ENCODE peak calls at places on chromosomes 3 and 15, in eight cellular contexts. U, K, V, H, C, S, B and N are unnamed samples. For H3K36me3, the result is how much of the 10 kb centered on the place peaks cover.

GRCh38 chr3:120459196-120459595 is 8.4 kb upstream of the FSTL1 start:
- DNase-seq in V (no peak), B (no peak), U (no peak), H (no peak), K (no peak), S (no peak), C (no peak), N (no peak)

GRCh38 chr3:107910713-107911259 is 180.0 kb downstream of the CD47 start:
- DNase-seq in H (no peak), K (no peak), V (no peak), C (no peak), B (no peak), U (no peak), S (no peak), N (no peak)

GRCh38 chr15:42045211-42045615 is 24.4 kb upstream of the PLA2G4E start:
- DNase-seq in H (no peak), C (no peak), S (no peak), K (no peak), U (no peak), B (no peak), V (no peak), N (no peak)

GRCh38 chr3:184157206-184157605 is 2.0 kb downstream of the DVL3 start:
- DNase-seq in V (no peak), S (no peak), C (no peak), H (no peak), U (no peak), K (no peak), B (no peak), N (no peak)

GRCh38 chr15:66617137-66618090 is 51.6 kb upstream of the LCTL start:
- DNase-seq in V (peak), C (no peak), U (peak), H (peak), K (peak), B (no peak), S (peak), N (no peak)

GRCh38 chr3:54358969-54359648 is 236.8 kb downstream of the CACNA2D3 start:
- DNase-seq in U (no peak), C (no peak), B (no peak), K (no peak), H (peak), V (no peak), S (no peak), N (no peak)

GRCh38 chr3:87002346-87002745 is 11.4 kb upstream of the VGLL3 start:
- DNase-seq in H (no peak), U (no peak), S (no peak), B (no peak), V (no peak), C (no peak), K (no peak), N (no peak)

GRCh38 chr15:41483115-41483514 is 10.6 kb upstream of the ITPKA start:
- DNase-seq in V (no peak), B (no peak), S (no peak), U (no peak), K (no peak), H (no peak), C (no peak), N (no peak)

GRCh38 chr3:64417816-64418215 is 192.6 kb upstream of the PRICKLE2 start:
- DNase-seq in V (no peak), B (peak), K (peak), S (no peak), H (no peak), U (no peak), C (no peak), N (no peak)

GRCh38 chr3:131608741-131609140 is 106.0 kb upstream of the MRPL3 start:
- DNase-seq in B (peak), U (no peak), C (no peak), K (peak), H (no peak), S (no peak), V (no peak), N (no peak)

GRCh38 chr3:64107154-64107553 is 83.9 kb upstream of the PSMD6 start:
- DNase-seq in U (no peak), V (no peak), H (no peak), K (no peak), C (no peak), S (no peak), B (no peak), N (no peak)

GRCh38 chr15:77025066-77025435 is 30.1 kb downstream of the PSTPIP1 start:
- DNase-seq in U (peak), S (peak), K (no peak), V (no peak), H (no peak), B (no peak), C (no peak), N (peak)

GRCh38 chr3:195859061-195859845 is 47.5 kb upstream of the MUC4 start:
- DNase-seq in V (peak), K (peak), B (peak), H (peak), C (peak), S (peak), U (peak), N (peak)

GRCh38 chr3:170323371-170323770 is 34.1 kb upstream of the SKIL start:
- DNase-seq in U (no peak), B (no peak), S (no peak), V (no peak), K (no peak), H (no peak), C (no peak), N (no peak)

GRCh38 chr15:44593042-44593736 is 56.2 kb downstream of the EIF3J start:
- DNase-seq in H (no peak), B (no peak), S (no peak), K (peak), V (no peak), U (no peak), C (no peak), N (no peak)

GRCh38 chr3:110521019-110521418 is 550.6 kb upstream of the NECTIN3 start:
- DNase-seq in V (no peak), H (no peak), C (no peak), S (no peak), B (no peak), U (no peak), K (peak), N (no peak)

DNA sequence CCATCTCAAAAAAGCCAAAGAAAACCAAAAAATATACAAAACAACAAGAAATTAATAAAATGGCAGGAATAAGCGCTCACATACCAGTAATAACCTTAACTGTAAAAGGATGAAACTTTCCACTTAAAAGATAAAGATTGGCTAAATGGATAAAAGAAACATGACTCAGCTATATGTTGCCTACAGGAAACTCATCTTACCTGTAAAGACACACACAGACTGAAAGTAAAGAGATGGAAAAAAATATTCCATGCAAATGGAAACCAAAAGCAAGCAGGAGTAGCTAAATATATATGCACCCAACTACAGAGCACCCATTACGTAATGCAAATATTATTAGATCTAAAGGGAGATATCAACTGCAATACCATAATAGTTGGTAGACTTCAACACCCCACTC is 49.7 kb downstream of the ADAM10 start:
- DNase-seq in H (no peak), U (no peak), C (no peak), K (no peak), S (no peak), B (no peak), V (no peak), N (no peak)
- H3K36me3 ChIP-seq in H (under half), U (under half), C (under half), K (under half), S (under half), B (under half), V (under half), N (under half)

GRCh38 chr3:148999806-149000205 is 8.5 kb downstream of the GYG1 start:
- DNase-seq in S (no peak), K (peak), U (no peak), C (no peak), V (no peak), B (no peak), H (no peak), N (no peak)

GRCh38 chr3:148998715-148999413 is 7.5 kb downstream of the GYG1 start:
- DNase-seq in C (no peak), V (no peak), H (no peak), K (no peak), B (no peak), U (no peak), S (no peak), N (peak)

GRCh38 chr3:148997623-148998022 is 6.3 kb downstream of the GYG1 start:
- DNase-seq in H (no peak), C (no peak), V (no peak), U (no peak), B (no peak), K (no peak), S (no peak), N (no peak)

GRCh38 chr3:149000207-149000745 is 8.9 kb downstream of the GYG1 start:
- DNase-seq in C (no peak), B (no peak), S (no peak), U (no peak), K (peak), H (no peak), V (no peak), N (no peak)

GRCh38 chr3:148998297-148998696 is 7.0 kb downstream of the GYG1 start:
- DNase-seq in B (no peak), H (no peak), S (no peak), U (no peak), K (peak), C (no peak), V (no peak), N (no peak)
- H3K36me3 ChIP-seq in B (under half), H (half or more), S (under half), U (under half), K (under half), C (under half), V (under half), N (under half)

GRCh38 chr3:104040896-104041295 is 1325.8 kb upstream of the ALCAM start:
- DNase-seq in U (no peak), K (no peak), S (no peak), C (no peak), V (no peak), B (no peak), H (no peak), N (no peak)
- H3K36me3 ChIP-seq in U (under half), K (under half), S (under half), C (under half), V (under half), B (under half), H (under half), N (under half)

GRCh38 chr3:10620833-10621082 is 115.4 kb upstream of the ATP2B2 start:
- DNase-seq in U (no peak), H (no peak), S (no peak), B (no peak), V (no peak), C (no peak), K (no peak), N (no peak)
- H3K36me3 ChIP-seq in U (under half), H (under half), S (under half), B (under half), V (under half), C (under half), K (under half), N (under half)

GRCh38 chr15:24986653-24987052 is 31.9 kb downstream of the SNRPN start:
- DNase-seq in K (no peak), H (no peak), C (no peak), B (no peak), S (no peak), U (no peak), V (no peak), N (no peak)

GRCh38 chr15:24985224-24985623 is 30.4 kb downstream of the SNRPN start:
- DNase-seq in H (no peak), U (no peak), S (no peak), B (no peak), K (no peak), C (no peak), V (no peak), N (no peak)
- H3K36me3 ChIP-seq in H (under half), U (under half), S (under half), B (under half), K (under half), C (under half), V (half or more), N (under half)

DNA sequence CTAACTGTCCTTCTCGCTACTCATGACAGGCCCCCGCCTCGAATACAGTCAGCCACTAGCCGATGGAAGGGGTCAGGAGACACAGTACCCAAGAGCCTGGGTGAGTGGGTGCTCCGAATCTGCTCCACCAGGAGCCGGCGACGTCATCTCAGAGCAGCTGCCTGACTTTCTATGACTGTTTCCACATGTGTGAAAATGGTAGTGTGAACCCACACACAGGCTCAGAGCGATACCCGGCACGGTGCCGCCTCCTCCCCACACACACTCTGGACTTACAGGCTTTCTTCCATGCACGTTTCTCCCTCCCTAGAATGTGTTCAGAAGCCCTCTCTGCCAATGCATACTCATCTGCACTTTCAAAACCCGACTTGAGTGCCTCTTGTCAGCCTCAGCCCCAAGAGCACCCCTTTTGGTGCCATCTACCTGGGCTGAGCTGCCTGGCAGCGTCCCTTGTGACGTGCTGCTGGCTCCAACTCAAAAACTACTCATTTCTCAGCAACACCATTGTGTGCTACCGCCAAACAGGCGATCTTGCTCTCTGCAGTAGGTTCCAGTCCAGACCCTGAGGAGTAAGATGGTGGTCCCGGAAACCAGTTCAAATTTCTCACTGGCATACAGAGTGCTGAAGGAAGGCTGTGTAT is 29.7 kb downstream of the VGLL4 start:
- DNase-seq in S (no peak), U (no peak), C (no peak), B (no peak), K (no peak), V (no peak), H (peak), N (no peak)
- H3K36me3 ChIP-seq in S (under half), U (under half), C (under half), B (under half), K (under half), V (under half), H (under half), N (under half)

GRCh38 chr15:51526955-51527354 is 95.6 kb downstream of the DMXL2 start:
- DNase-seq in S (no peak), C (no peak), H (no peak), B (no peak), U (no peak), V (no peak), K (no peak), N (no peak)

DNA sequence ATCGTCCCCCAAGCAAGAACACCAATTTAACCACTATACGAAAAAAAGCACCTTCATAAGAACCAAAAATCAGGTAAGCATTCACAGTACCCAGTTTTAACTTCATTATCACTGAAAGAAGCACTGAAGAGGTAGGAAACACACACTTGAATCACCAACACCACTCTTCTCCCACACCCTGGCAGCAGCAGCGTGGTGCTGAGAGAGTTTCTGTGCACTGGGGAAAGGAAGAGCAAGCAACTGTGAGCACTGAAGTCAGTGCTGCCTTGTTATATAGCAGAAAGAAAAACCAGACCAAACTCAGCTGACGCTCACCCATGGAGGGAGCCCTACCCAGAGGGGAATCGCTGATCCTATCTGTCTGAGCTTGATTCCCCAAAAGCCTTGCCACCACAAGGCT is 98.2 kb downstream of the DMXL2 start:
- DNase-seq in U (no peak), S (no peak), H (no peak), B (no peak), C (no peak), V (no peak), K (no peak), N (no peak)
- H3K36me3 ChIP-seq in U (under half), S (under half), H (under half), B (under half), C (under half), V (under half), K (under half), N (under half)